ENCODE peak calls at places on chromosomes 11 and 22, in seven cellular contexts. One of them, this sample, is unnamed.

GRCh38 chr11:72174299-72175070 is 17.5 kb upstream of the FOLR1 start:
- DNase-seq in HCT116: no peak
- DNase-seq in tibial nerve: no peak
- DNase-seq in IMR-90: no peak
- DNase-seq in heart left ventricle: no peak
- DNase-seq in HAP-1: no peak
- DNase-seq in small intestine: peak; percentile 78
- DNase-seq in this sample: no peak

GRCh38 chr11:1082346-1082727 is 7.7 kb downstream of the MUC2 start:
- DNase-seq in heart left ventricle: peak; percentile 3
- DNase-seq in small intestine: no peak
- DNase-seq in HCT116: no peak
- DNase-seq in tibial nerve: no peak
- DNase-seq in HAP-1: no peak
- DNase-seq in IMR-90: no peak
- DNase-seq in this sample: no peak

GRCh38 chr11:27076121-27076589 is 35.5 kb downstream of the BBOX1 start:
- DNase-seq in HCT116: no peak
- DNase-seq in small intestine: no peak
- DNase-seq in HAP-1: no peak
- DNase-seq in tibial nerve: no peak
- DNase-seq in heart left ventricle: no peak
- DNase-seq in IMR-90: no peak
- DNase-seq in this sample: no peak

GRCh38 chr11:2092956-2093412 is 46.2 kb downstream of the IGF2 start:
- DNase-seq in HCT116: no peak
- DNase-seq in small intestine: peak; percentile 12
- DNase-seq in heart left ventricle: peak; percentile 77
- DNase-seq in tibial nerve: peak; percentile 25
- DNase-seq in IMR-90: peak; percentile 10
- DNase-seq in HAP-1: no peak
- DNase-seq in this sample: peak; percentile 80

GRCh38 chr22:31958625-31959239 is 14.4 kb downstream of the YWHAH start:
- DNase-seq in heart left ventricle: no peak
- DNase-seq in HAP-1: no peak
- DNase-seq in HCT116: no peak
- DNase-seq in small intestine: no peak
- DNase-seq in tibial nerve: no peak
- DNase-seq in IMR-90: no peak
- DNase-seq in this sample: peak; percentile 40

GRCh38 chr11:82043316-82043715 is 690.3 kb downstream of the FAM181B start:
- DNase-seq in heart left ventricle: no peak
- DNase-seq in small intestine: no peak
- DNase-seq in IMR-90: no peak
- DNase-seq in HCT116: no peak
- DNase-seq in tibial nerve: no peak
- DNase-seq in HAP-1: no peak
- DNase-seq in this sample: no peak

GRCh38 chr11:79794057-79794456 is 353.2 kb upstream of the TENM4 start:
- DNase-seq in IMR-90: no peak
- DNase-seq in heart left ventricle: no peak
- DNase-seq in HCT116: no peak
- DNase-seq in tibial nerve: no peak
- DNase-seq in HAP-1: no peak
- DNase-seq in small intestine: peak; percentile 24
- DNase-seq in this sample: no peak

GRCh38 chr11:65625628-65626342 is 10.2 kb downstream of the PCNX3 start:
- DNase-seq in IMR-90: no peak
- DNase-seq in HCT116: no peak
- DNase-seq in small intestine: peak; percentile 56
- DNase-seq in tibial nerve: peak; percentile 38
- DNase-seq in HAP-1: no peak
- DNase-seq in heart left ventricle: peak; percentile 64
- DNase-seq in this sample: peak; percentile 65

GRCh38 chr11:14386895-14387480 is 28.0 kb upstream of the RRAS2 start:
- DNase-seq in heart left ventricle: peak; percentile 32
- DNase-seq in tibial nerve: no peak
- DNase-seq in small intestine: no peak
- DNase-seq in HCT116: no peak
- DNase-seq in HAP-1: peak; percentile 91
- DNase-seq in IMR-90: peak; percentile 89
- DNase-seq in this sample: no peak

GRCh38 chr22:50308597-50308935 is 1.1 kb upstream of the PLXNB2 start:
- DNase-seq in HCT116: no peak
- DNase-seq in tibial nerve: peak; percentile 39
- DNase-seq in heart left ventricle: peak; percentile 94
- DNase-seq in HAP-1: no peak
- DNase-seq in small intestine: no peak
- DNase-seq in IMR-90: peak; percentile 40
- DNase-seq in this sample: no peak

GRCh38 chr22:43356881-43357280 is 13.7 kb upstream of the SCUBE1 start:
- DNase-seq in tibial nerve: no peak
- DNase-seq in HCT116: no peak
- DNase-seq in heart left ventricle: no peak
- DNase-seq in IMR-90: no peak
- DNase-seq in HAP-1: no peak
- DNase-seq in small intestine: no peak
- DNase-seq in this sample: no peak

GRCh38 chr11:128472128-128473110 is 114.9 kb downstream of the ETS1 start:
- DNase-seq in IMR-90: peak; percentile 79
- DNase-seq in heart left ventricle: no peak
- DNase-seq in small intestine: peak; percentile 78
- DNase-seq in HCT116: no peak
- DNase-seq in tibial nerve: no peak
- DNase-seq in HAP-1: no peak
- DNase-seq in this sample: peak; percentile 82

GRCh38 chr11:7967826-7968225 is 2.6 kb upstream of the NLRP10 start:
- DNase-seq in IMR-90: peak; percentile 74
- DNase-seq in tibial nerve: no peak
- DNase-seq in HAP-1: no peak
- DNase-seq in small intestine: no peak
- DNase-seq in heart left ventricle: no peak
- DNase-seq in HCT116: no peak
- DNase-seq in this sample: no peak

GRCh38 chr22:35313311-35314121 is 13.8 kb downstream of the TOM1 start:
- DNase-seq in small intestine: peak; percentile 59
- DNase-seq in heart left ventricle: peak; percentile 46
- DNase-seq in IMR-90: peak; percentile 96
- DNase-seq in HCT116: no peak
- DNase-seq in HAP-1: no peak
- DNase-seq in tibial nerve: no peak
- DNase-seq in this sample: no peak

GRCh38 chr22:35314161-35314942 is 14.7 kb downstream of the TOM1 start:
- DNase-seq in IMR-90: no peak
- DNase-seq in small intestine: peak; percentile 65
- DNase-seq in HCT116: no peak
- DNase-seq in tibial nerve: no peak
- DNase-seq in heart left ventricle: peak; percentile 46
- DNase-seq in HAP-1: no peak
- DNase-seq in this sample: no peak

GRCh38 chr22:35310556-35311550 is 11.2 kb downstream of the TOM1 start:
- DNase-seq in small intestine: peak; percentile 78
- DNase-seq in IMR-90: no peak
- DNase-seq in tibial nerve: no peak
- DNase-seq in HAP-1: no peak
- DNase-seq in heart left ventricle: no peak
- DNase-seq in HCT116: no peak
- DNase-seq in this sample: no peak

GRCh38 chr22:35311551-35311999 is 11.9 kb downstream of the TOM1 start:
- DNase-seq in tibial nerve: no peak
- DNase-seq in HAP-1: no peak
- DNase-seq in heart left ventricle: no peak
- DNase-seq in small intestine: no peak
- DNase-seq in HCT116: no peak
- DNase-seq in IMR-90: no peak
- DNase-seq in this sample: no peak

DNA sequence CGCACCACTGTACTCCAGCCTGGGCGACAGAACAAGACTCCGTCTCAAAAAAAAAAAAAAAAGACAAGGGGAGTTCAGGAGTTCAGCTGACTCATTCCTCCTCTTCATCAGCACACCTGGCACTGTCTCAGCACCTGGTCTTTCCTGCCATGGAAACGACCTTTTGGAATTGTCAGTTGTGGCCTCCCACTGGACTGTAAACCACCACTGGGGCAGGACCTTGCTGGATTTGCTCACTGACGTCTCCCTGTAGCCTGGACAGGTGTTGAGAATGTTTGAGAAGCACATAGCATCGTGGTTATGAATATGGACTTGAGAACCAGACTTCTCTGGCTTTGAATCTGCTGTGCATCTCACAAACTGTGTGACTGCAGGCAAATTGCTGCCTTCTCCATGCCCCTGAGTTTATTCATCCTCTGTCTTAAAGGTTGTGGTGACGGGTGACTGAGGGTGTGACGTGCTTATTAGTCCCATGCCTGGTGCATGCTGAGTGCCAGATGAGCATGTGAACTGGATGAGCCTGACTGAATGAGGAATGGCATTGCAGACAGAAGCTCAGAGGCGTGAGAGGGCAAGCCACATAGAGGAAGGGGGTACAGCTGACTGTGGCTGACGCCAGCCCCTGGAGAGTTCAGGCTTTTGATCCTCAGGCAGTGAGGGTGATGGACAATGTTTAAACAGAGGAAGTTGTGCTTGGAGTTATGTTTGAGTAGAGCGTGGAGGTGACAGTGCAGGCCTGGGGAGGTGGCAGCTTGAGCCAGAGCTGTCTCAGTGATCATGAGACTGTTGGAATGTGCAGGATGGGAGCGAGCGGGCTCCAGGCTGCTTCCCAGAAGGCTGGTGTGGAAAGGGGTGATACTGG is 12.7 kb downstream of the TOM1 start:
- DNase-seq in tibial nerve: no peak
- DNase-seq in small intestine: peak; percentile 99
- DNase-seq in HAP-1: no peak
- DNase-seq in HCT116: peak; percentile 16
- DNase-seq in heart left ventricle: no peak
- DNase-seq in IMR-90: peak; percentile 82
- DNase-seq in this sample: no peak
- H3K4me1 ChIP-seq in tibial nerve: peaks cover 29% of the 10 kb centered on the region
- H3K4me1 ChIP-seq in small intestine: peaks cover 6% of the 10 kb centered on the region
- H3K4me1 ChIP-seq in HAP-1: no peaks in the 10 kb centered on the region
- H3K4me1 ChIP-seq in HCT116: peaks cover 45% of the 10 kb centered on the region
- H3K4me1 ChIP-seq in heart left ventricle: peaks cover 25% of the 10 kb centered on the region
- H3K4me1 ChIP-seq in IMR-90: peaks cover 18% of the 10 kb centered on the region
- H3K4me1 ChIP-seq in this sample: peaks cover 87% of the 10 kb centered on the region

GRCh38 chr11:31769241-31769640 is 41.9 kb downstream of the PAX6 start:
- DNase-seq in HAP-1: no peak
- DNase-seq in heart left ventricle: no peak
- DNase-seq in HCT116: no peak
- DNase-seq in tibial nerve: no peak
- DNase-seq in IMR-90: no peak
- DNase-seq in small intestine: no peak
- DNase-seq in this sample: no peak

GRCh38 chr11:31768744-31769143 is 42.4 kb downstream of the PAX6 start:
- DNase-seq in HAP-1: no peak
- DNase-seq in IMR-90: no peak
- DNase-seq in small intestine: no peak
- DNase-seq in heart left ventricle: no peak
- DNase-seq in tibial nerve: no peak
- DNase-seq in HCT116: no peak
- DNase-seq in this sample: no peak

GRCh38 chr11:31767665-31768064 is 43.5 kb downstream of the PAX6 start:
- DNase-seq in IMR-90: no peak
- DNase-seq in heart left ventricle: no peak
- DNase-seq in small intestine: no peak
- DNase-seq in HAP-1: no peak
- DNase-seq in tibial nerve: no peak
- DNase-seq in HCT116: no peak
- DNase-seq in this sample: no peak

GRCh38 chr11:31772412-31772811 is 38.7 kb downstream of the PAX6 start:
- DNase-seq in IMR-90: no peak
- DNase-seq in small intestine: no peak
- DNase-seq in HCT116: no peak
- DNase-seq in heart left ventricle: no peak
- DNase-seq in tibial nerve: no peak
- DNase-seq in HAP-1: no peak
- DNase-seq in this sample: no peak

GRCh38 chr11:31770011-31770410 is 41.1 kb downstream of the PAX6 start:
- DNase-seq in tibial nerve: no peak
- DNase-seq in heart left ventricle: no peak
- DNase-seq in HAP-1: no peak
- DNase-seq in small intestine: no peak
- DNase-seq in IMR-90: no peak
- DNase-seq in HCT116: no peak
- DNase-seq in this sample: no peak
- H3K36me3 ChIP-seq in tibial nerve: no peaks in the 10 kb centered on the region
- H3K36me3 ChIP-seq in heart left ventricle: no peaks in the 10 kb centered on the region
- H3K36me3 ChIP-seq in HAP-1: no peaks in the 10 kb centered on the region
- H3K36me3 ChIP-seq in small intestine: no peaks in the 10 kb centered on the region
- H3K36me3 ChIP-seq in IMR-90: no peaks in the 10 kb centered on the region
- H3K36me3 ChIP-seq in HCT116: no peaks in the 10 kb centered on the region
- H3K36me3 ChIP-seq in this sample: no peaks in the 10 kb centered on the region

DNA sequence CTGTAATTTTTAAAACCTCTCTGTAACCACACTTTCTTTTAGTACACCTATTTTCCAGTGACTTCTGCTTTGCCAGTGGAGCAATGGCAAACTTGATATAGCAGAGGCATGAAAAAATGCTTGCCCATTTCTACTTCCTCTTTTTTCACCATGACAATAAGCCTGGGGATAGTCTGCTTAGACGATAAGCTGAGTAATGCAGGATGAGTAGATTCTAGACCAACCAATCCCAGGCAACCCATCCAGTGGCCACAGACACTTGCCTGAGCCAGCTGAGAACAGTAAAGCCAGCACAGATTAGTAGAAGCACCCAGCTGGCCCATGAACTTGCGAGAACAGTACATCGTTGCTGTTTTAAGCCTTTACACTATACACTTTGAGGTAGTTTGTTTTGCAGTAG is 37.5 kb downstream of the DDI1 start:
- DNase-seq in tibial nerve: no peak
- DNase-seq in HCT116: no peak
- DNase-seq in small intestine: no peak
- DNase-seq in heart left ventricle: no peak
- DNase-seq in IMR-90: peak; percentile 58
- DNase-seq in HAP-1: no peak
- DNase-seq in this sample: no peak
- H3K4me3 ChIP-seq in tibial nerve: no peak overlapping the region
- H3K4me3 ChIP-seq in HCT116: no peak overlapping the region
- H3K4me3 ChIP-seq in small intestine: no peak overlapping the region
- H3K4me3 ChIP-seq in heart left ventricle: no peak overlapping the region
- H3K4me3 ChIP-seq in IMR-90: no peak overlapping the region
- H3K4me3 ChIP-seq in HAP-1: no peak overlapping the region
- H3K4me3 ChIP-seq in this sample: no peak overlapping the region

DNA sequence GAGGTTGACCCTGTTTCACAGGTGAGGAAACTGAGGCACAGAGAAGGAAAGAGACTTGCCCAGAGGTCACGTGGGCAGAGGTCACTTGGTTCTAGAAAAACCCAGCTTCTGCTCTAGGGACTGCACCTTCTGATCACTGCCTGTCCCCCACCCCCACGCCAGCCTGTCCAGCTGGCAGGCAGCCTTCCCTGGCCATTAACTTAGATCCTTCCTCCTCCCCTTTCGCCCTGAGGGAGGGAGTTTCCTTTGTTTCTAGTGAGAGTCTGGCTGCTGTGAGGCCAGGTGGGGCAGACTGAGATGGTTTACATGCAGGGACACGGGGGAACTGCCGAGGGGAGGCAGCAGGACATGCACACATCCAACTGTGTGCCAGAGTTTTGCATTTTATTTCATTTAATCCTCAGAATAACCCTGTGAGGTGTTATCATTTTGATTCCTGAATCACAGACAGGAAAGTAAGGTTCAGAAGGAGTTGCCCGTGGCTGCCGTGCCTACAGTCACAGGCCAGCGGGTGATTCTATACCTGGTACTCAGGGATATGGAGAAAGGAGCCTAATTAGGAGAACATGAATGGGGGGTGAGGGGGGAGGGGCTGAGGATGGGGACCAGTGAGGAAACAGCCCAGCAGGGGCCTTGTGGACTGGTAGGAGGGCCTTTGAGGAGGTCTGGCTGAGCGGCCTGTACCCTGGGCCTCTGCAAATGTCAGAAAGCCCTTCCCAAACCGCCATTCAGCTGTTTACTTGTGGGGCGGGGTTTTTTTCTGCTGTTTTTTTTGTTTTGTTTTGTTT is 3.4 kb downstream of the FAM83F start:
- DNase-seq in HAP-1: peak; percentile 17
- DNase-seq in small intestine: peak; percentile 73
- DNase-seq in IMR-90: peak; percentile 36
- DNase-seq in HCT116: no peak
- DNase-seq in tibial nerve: no peak
- DNase-seq in heart left ventricle: no peak
- DNase-seq in this sample: no peak
- H3K4me1 ChIP-seq in HAP-1: peaks cover 3% of the 10 kb centered on the region
- H3K4me1 ChIP-seq in small intestine: peaks cover 4% of the 10 kb centered on the region
- H3K4me1 ChIP-seq in IMR-90: peaks cover 4% of the 10 kb centered on the region
- H3K4me1 ChIP-seq in HCT116: peaks cover 44% of the 10 kb centered on the region
- H3K4me1 ChIP-seq in tibial nerve: peaks cover 50% of the 10 kb centered on the region
- H3K4me1 ChIP-seq in heart left ventricle: no peaks in the 10 kb centered on the region
- H3K4me1 ChIP-seq in this sample: peaks cover 11% of the 10 kb centered on the region

This sample was measured in CD4-positive, alpha-beta memory T cell.